ENCODE peak calls at places on chromosomes 11 and 22, in six cellular contexts. A, G, B, T, E and Q are unnamed samples.

GRCh38 chr11:35852056-35852455 is 91.8 kb upstream of the LDLRAD3 start:
- DNase-seq in G (no peak), T (no peak), E (no peak), B (peak), A (no peak), Q (no peak)

GRCh38 chr11:35166369-35167360 is 27.7 kb downstream of the CD44 start:
- DNase-seq in E (no peak), G (peak), T (no peak), A (no peak), B (no peak), Q (no peak)

GRCh38 chr22:42343136-42343484 is 72.7 kb upstream of the TCF20 start:
- DNase-seq in E (no peak), T (no peak), G (no peak), B (no peak), A (peak), Q (no peak)

GRCh38 chr11:122069946-122070345 is 46.1 kb downstream of the BLID start:
- DNase-seq in A (peak), G (no peak), T (no peak), B (peak), E (peak), Q (no peak)

GRCh38 chr11:117121176-117121575 is 22.9 kb upstream of the PAFAH1B2 start:
- DNase-seq in A (no peak), E (no peak), T (no peak), B (no peak), G (no peak), Q (no peak)

GRCh38 chr11:2218234-2218633 is 46.6 kb upstream of the TH start:
- DNase-seq in A (no peak), E (no peak), G (no peak), B (no peak), T (no peak), Q (no peak)

GRCh38 chr11:62373464-62374110 is 36.3 kb downstream of the ASRGL1 start:
- DNase-seq in G (no peak), E (no peak), A (no peak), B (no peak), T (no peak), Q (no peak)

GRCh38 chr22:44440224-44441160 is 57.5 kb downstream of the RTL6 start:
- DNase-seq in E (no peak), B (no peak), A (no peak), G (no peak), T (no peak), Q (no peak)

GRCh38 chr11:7596975-7597391 is 76.3 kb downstream of the CYB5R2 start:
- DNase-seq in A (no peak), T (no peak), G (no peak), B (no peak), E (no peak), Q (no peak)

GRCh38 chr11:75223954-75224643 is 16.5 kb upstream of the TPBGL start:
- DNase-seq in E (no peak), B (no peak), A (no peak), T (no peak), G (peak), Q (no peak)

GRCh38 chr22:45612451-45612901 is 59.2 kb upstream of the ATXN10 start:
- DNase-seq in A (no peak), E (no peak), T (no peak), B (peak), G (no peak), Q (no peak)

GRCh38 chr11:68049509-68050370 is 10.9 kb downstream of the TCIRG1 start:
- DNase-seq in B (no peak), G (no peak), A (peak), E (no peak), T (no peak), Q (no peak)

DNA sequence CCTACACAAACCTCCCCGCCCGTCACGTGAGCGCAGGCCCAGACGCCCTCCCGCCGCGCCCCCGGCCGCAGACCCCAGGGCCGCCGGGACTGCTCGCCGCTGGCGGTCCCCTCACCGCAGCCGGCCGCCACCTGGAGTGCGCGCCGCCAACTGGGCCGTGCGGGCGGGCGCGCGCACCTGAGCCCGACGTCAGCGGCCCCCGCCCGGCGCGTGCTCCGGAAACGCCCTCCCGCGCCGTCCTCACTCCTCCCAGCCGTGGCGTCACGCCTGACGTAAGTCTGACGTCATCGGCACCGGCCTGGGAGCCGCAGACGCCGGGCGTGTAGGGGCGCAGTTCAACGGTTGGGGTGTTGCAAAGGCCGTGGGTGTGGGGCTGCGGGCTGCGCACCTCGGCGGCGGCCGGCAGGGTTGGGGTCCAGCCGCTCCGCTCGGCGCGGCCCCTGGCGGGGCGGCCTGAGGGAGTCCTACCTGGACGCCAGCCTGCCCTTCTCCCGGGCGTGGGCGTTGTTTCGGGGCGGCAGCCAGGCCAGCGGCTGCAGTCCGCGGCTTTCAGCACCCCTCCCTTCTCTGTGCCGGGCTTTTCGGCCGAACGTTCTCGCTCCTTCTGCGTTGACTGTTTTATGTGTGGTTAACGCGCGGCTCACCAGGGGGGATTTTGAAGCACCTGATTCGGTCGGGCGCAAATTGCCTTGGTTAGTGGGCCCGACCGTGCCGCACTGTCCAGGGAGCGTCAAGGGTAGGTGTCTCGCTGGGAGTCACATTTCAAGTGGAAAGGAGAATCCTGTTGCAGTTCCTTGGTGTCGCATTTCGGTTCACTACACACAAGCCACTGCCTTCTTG is at the start of gene JOSD1:
- DNase-seq in T (peak), G (peak), E (peak), B (peak), A (peak), Q (peak)
- TF ChIP-seq POLR2A in T (peak), G (peak), E (peak), B (peak), A (peak), Q (peak)

DNA sequence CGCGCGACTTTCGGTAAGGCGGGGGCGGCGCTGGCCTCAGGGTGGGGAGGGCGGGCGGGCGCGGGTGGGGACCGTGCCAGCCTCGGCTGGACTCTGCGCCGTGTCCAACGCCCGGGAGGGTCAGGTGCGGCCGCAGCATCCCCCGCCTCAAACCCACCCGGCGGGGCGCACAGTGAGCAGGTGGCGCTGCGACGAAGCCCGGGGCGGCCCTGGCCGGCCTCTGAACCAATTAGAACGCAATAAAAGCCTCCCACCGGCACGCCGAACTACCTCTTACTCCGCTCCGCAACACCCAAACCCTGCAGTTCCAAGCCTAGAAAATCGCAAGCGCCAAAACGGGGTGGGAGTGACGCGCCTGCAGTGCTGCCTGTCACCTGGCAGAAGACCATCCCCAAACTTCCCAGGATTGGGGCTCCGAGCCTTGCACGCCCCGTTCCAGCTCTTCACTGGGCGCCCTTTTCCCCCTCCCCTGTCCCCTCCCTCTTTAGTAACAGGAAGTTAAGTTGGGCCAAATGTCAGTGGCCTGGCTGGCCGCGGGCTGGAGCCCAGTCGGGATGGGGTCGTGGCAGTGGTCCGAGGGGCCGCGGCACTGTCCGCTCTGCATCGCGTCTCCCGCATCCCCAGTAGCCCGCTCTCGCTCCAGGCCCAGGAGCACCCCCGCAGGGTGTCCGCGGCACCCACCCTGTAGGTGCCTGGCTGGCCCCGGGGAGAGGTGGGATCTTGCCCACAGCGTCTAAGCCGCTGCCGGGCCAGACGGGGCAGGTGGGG is 508 bp downstream of the MICAL2 start:
- DNase-seq in G (no peak), E (no peak), T (peak), A (peak), B (no peak), Q (peak)
- TF ChIP-seq POLR2A in G (no peak), E (no peak), T (no peak), A (no peak), B (peak), Q (no peak)

GRCh38 chr22:29580200-29580810 is 608 bp downstream of the NIPSNAP1 start:
- DNase-seq in T (peak), E (no peak), G (no peak), A (peak), B (no peak), Q (peak)
- TF ChIP-seq POLR2A in T (peak), E (no peak), G (no peak), A (no peak), B (no peak), Q (no peak)

DNA sequence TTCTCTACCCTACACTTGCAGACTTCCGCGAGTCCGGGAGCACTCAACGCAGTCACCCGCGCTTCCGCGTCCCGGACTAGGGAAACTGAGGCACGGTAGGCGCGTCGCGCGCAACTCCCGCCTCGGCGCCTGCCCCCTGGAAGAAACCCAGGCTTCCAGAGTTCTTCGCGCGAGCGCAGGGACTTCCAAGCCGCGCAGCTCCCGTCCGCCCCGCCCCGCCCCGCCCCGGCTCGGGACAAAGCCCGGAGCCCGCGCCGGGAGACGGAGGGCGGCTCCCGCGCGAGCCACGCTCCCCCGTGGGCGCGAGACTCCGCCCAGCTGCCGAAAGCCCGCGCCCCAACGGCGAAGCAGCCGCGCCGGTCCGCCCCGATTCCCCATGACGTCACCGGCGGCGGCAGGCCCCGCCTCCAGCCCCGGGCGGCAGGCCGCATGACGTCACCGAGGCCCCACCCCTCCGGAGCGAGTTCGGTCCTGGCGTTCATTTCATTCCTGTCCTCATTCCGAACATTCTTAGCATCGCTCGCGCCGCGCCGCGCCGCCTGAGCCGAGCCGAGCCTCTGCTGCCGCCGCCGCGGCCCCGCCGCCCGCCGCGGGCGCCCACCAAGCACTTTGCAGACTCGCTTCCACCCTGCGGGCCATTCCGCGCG is at the start of gene TEAD1:
- DNase-seq in G (peak), A (peak), B (peak), T (peak), E (peak), Q (peak)
- TF ChIP-seq POLR2A in G (peak), A (peak), B (peak), T (no peak), E (no peak), Q (peak)

DNA sequence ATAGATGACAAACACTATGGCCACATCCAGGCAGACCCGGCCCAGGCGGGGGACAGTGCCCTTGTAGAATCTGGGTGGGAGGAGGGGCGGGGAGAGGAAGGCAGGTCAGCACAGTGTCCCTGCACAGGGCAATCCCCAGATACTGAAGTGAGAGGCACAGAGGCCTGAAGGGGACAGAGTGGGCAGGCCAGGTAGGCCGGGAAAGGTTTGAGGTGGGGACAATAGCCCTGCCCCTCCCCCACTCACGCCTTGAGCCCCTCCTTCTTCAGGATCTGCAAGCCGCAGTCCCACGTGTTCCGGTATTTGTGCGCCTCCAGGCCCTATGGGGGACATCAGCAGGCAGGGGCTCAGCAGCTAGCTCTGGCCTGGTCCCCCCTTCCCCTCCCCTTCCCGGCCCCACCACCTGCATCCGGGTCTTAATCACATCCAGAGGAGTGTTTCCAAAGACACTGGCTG is 2.3 kb downstream of the SLC25A1 start:
- DNase-seq in B (no peak), G (no peak), E (no peak), A (no peak), T (no peak), Q (no peak)
- TF ChIP-seq POLR2A in B (no peak), G (no peak), E (no peak), A (no peak), T (no peak), Q (no peak)